ENCODE peak calls at places on chromosomes 1 and 21, in seven cellular contexts. Q is colonic mucosa, O is cardiac fibroblast, T is transverse colon, V is spleen, C is brain microvascular endothelial cell, G is stomach. K is an unnamed sample.

GRCh38 chr1:125080077-125080476 is 3895.3 kb downstream of the SRGAP2C start:
- DNase-seq in Q (no peak), O (no peak), C (no peak), V (no peak), G (no peak), T (no peak), K (no peak)

GRCh38 chr1:115183158-115183557 is 93.9 kb upstream of the TSPAN2 start:
- DNase-seq in G (no peak), O (no peak), V (no peak), T (no peak), Q (no peak), C (no peak), K (no peak)

GRCh38 chr1:1194723-1195122 is 11.7 kb downstream of the TNFRSF18 start:
- DNase-seq in C (no peak), O (no peak), Q (no peak), G (no peak), V (no peak), T (no peak), K (no peak)

GRCh38 chr1:223033658-223034057 is 109.4 kb downstream of the TLR5 start:
- DNase-seq in O (peak; percentile 15), Q (no peak), T (no peak), C (no peak), V (no peak), G (no peak), K (no peak)

GRCh38 chr1:220886470-220887201 is 7.4 kb downstream of the HLX start:
- DNase-seq in Q (no peak), C (no peak), O (no peak), T (no peak), G (no peak), V (no peak), K (no peak)

GRCh38 chr1:177772621-177773020 is 197.2 kb downstream of the SEC16B start:
- DNase-seq in G (no peak), V (no peak), O (no peak), Q (no peak), C (no peak), T (no peak), K (no peak)

GRCh38 chr1:156851779-156852413 is 7.0 kb downstream of the INSRR start:
- DNase-seq in Q (no peak), C (no peak), G (peak; percentile 80), O (no peak), V (no peak), T (no peak), K (no peak)

GRCh38 chr1:7771673-7772299 is 690 bp downstream of the VAMP3 start:
- DNase-seq in C (peak; percentile 6), V (no peak), T (no peak), G (no peak), Q (no peak), O (peak; percentile 2), K (no peak)

GRCh38 chr1:57633055-57633454 is 209.2 kb upstream of the DAB1 start:
- DNase-seq in O (peak; percentile 6), Q (no peak), C (no peak), V (no peak), T (no peak), G (no peak), K (no peak)

GRCh38 chr1:76288758-76289483 is 214.4 kb downstream of the ST6GALNAC3 start:
- DNase-seq in G (no peak), O (no peak), V (no peak), T (no peak), Q (no peak), C (no peak), K (no peak)

GRCh38 chr1:94872771-94873495 is 52.8 kb downstream of the SLC44A3 start:
- DNase-seq in O (no peak), C (no peak), V (no peak), T (no peak), G (no peak), Q (no peak), K (no peak)

GRCh38 chr1:114215426-114215825 is 61.8 kb upstream of the SYT6 start:
- DNase-seq in V (no peak), T (no peak), C (no peak), G (no peak), Q (no peak), O (peak; percentile 4), K (no peak)

GRCh38 chr1:11080931-11081330 is 18.7 kb downstream of the EXOSC10 start:
- DNase-seq in Q (no peak), G (peak; percentile 8), C (no peak), V (peak; percentile 32), T (no peak), O (no peak), K (no peak)

GRCh38 chr21:38858429-38859205 is 52.9 kb downstream of the ETS2 start:
- DNase-seq in T (no peak), C (no peak), O (no peak), Q (no peak), V (no peak), G (no peak), K (no peak)

GRCh38 chr1:162383091-162383490 is 1.6 kb downstream of the C1orf226 start:
- DNase-seq in Q (no peak), T (no peak), G (no peak), O (no peak), V (no peak), C (no peak), K (no peak)

GRCh38 chr1:162381941-162382750 is 618 bp downstream of the C1orf226 start:
- DNase-seq in G (no peak), V (no peak), Q (no peak), O (no peak), C (no peak), T (peak; percentile 43), K (no peak)

GRCh38 chr1:162380061-162380846 is 1.3 kb upstream of the C1orf226 start:
- DNase-seq in Q (peak; percentile 19), G (no peak), O (no peak), C (no peak), V (no peak), T (no peak), K (no peak)

GRCh38 chr1:162383516-162383915 is 2.0 kb downstream of the C1orf226 start:
- DNase-seq in V (no peak), T (no peak), Q (no peak), C (no peak), G (no peak), O (no peak), K (no peak)

DNA sequence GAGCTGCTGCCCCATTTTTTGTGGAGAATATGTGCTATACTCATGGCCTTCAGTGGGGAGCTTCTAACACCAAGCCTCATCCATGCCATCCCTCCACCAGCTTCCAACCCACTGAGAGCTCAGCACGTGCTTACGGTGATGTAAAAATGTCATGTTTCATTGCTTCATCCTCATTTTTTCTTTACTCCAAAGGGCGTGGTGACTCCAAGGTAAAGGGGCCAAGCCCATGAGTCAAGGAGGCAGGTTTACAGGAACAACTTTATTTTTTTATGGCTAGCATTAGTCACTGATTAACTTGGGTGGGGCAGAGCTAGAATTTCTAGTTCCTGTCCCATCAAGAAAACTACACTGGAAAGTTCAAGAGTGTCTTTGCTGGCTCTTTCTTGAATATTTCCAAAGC is at the start of gene C1orf226:
- DNase-seq in V (no peak), Q (peak; percentile 77), T (peak; percentile 46), C (no peak), G (no peak), O (no peak), K (no peak)
- H3K4me3 ChIP-seq in V (no peak within 1 kb of the TSS), Q (no peak within 1 kb of the TSS), T (peak within 1 kb of the TSS; percentile 8), C (no peak within 1 kb of the TSS), G (no peak within 1 kb of the TSS), O (no peak within 1 kb of the TSS), K (no peak within 1 kb of the TSS)

GRCh38 chr1:151352001-151352718 is 5.1 kb upstream of the RFX5 start:
- DNase-seq in O (peak; percentile 52), V (peak; percentile 10), Q (no peak), G (peak; percentile 53), C (peak; percentile 34), T (no peak), K (no peak)

GRCh38 chr1:151343587-151343986 is 3.5 kb downstream of the RFX5 start:
- DNase-seq in G (no peak), V (no peak), C (no peak), T (no peak), Q (no peak), O (no peak), K (no peak)

GRCh38 chr1:151346082-151346768 is 827 bp downstream of the RFX5 start:
- DNase-seq in C (no peak), V (no peak), G (no peak), T (no peak), Q (no peak), O (no peak), K (no peak)

GRCh38 chr1:151346769-151347522 is at the start of gene RFX5:
- DNase-seq in O (peak; percentile 98), G (peak; percentile 96), V (peak; percentile 97), Q (peak; percentile 96), T (peak; percentile 96), C (peak; percentile 98), K (peak; percentile 94)

GRCh38 chr1:151347523-151348246 is 633 bp upstream of the RFX5 start:
- DNase-seq in T (no peak), C (no peak), Q (no peak), G (no peak), O (no peak), V (no peak), K (no peak)
- TF ChIP-seq CTCF in T (no peak), C (no peak), Q (no peak), G (no peak), O (no peak), V (no peak), K (no peak)

GRCh38 chr1:231039161-231040018 is 664 bp downstream of the FAM89A start:
- DNase-seq in T (peak; percentile 35), O (peak; percentile 44), G (no peak), Q (peak; percentile 34), C (no peak), V (peak; percentile 87), K (no peak)

GRCh38 chr1:231036416-231036815 is 3.6 kb downstream of the FAM89A start:
- DNase-seq in V (no peak), G (no peak), T (no peak), C (peak; percentile 9), Q (no peak), O (peak; percentile 32), K (no peak)

GRCh38 chr1:231035799-231036198 is 4.3 kb downstream of the FAM89A start:
- DNase-seq in T (no peak), G (no peak), O (no peak), Q (no peak), C (no peak), V (no peak), K (no peak)

GRCh38 chr1:231040019-231040799 is at the start of gene FAM89A:
- DNase-seq in O (peak; percentile 54), Q (peak; percentile 74), G (peak; percentile 74), V (peak; percentile 91), C (no peak), T (peak; percentile 72), K (no peak)

GRCh38 chr1:231037585-231038517 is 2.2 kb downstream of the FAM89A start:
- DNase-seq in Q (no peak), T (no peak), C (peak; percentile 38), V (no peak), O (peak; percentile 26), G (no peak), K (no peak)
- H3K4me3 ChIP-seq in Q (no peak overlapping the region), T (no peak overlapping the region), C (no peak overlapping the region), V (peak overlapping the region; percentile 100), O (no peak overlapping the region), G (no peak overlapping the region), K (no peak overlapping the region)

GRCh38 chr1:188719735-188720134 is 1757.9 kb downstream of the BRINP3 start:
- DNase-seq in G (no peak), T (no peak), C (no peak), Q (no peak), V (no peak), O (no peak), K (no peak)

DNA sequence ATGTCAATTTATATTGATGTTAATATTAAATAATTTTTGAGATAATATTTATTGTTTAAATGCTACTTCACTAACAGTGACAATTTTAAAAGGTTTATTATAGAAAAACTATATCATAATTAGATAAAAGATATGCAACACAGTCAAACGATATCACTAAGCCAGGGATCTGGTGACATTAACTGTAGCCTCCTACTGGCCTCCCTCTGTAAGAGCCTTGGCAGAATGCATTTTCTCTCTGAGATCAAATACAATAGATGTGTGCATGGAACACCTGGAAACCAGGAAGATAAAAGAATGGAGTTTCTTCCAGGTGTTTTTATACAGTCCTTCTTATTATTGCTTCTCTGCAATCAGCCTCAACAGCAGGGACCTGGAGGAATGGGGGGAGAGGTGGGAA is 1762.1 kb downstream of the BRINP3 start:
- DNase-seq in Q (no peak), O (no peak), T (no peak), C (no peak), V (no peak), G (no peak), K (no peak)
- TF ChIP-seq CTCF in Q (no peak), O (no peak), T (no peak), C (peak; percentile 56), V (no peak), G (no peak), K (no peak)

K was measured in BJ.